ENCODE peak calls at places on chromosomes 13 and 19, in eight cellular contexts. G is ELR, W is cardiac fibroblast, U is mucosa of descending colon, K is endodermal cell, B is nephron progenitor cell, H is fibroblast of pulmonary artery, R is mesenchymal stem cell. Z is an unnamed sample.

GRCh38 chr13:51453959-51454703 is 1.3 kb upstream of the INTS6 start:
- DNase-seq in G (peak), W (no peak), U (peak), K (peak), B (peak), H (peak), R (peak), Z (no peak)

GRCh38 chr13:98447881-98448641 is 128.8 kb downstream of the STK24 start:
- DNase-seq in G (peak), W (peak), U (no peak), K (peak), B (peak), H (no peak), R (peak), Z (no peak)

GRCh38 chr13:68168448-68168847 is 938.3 kb upstream of the PCDH9 start:
- DNase-seq in G (no peak), W (peak), U (no peak), K (no peak), B (no peak), H (peak), R (no peak), Z (no peak)

GRCh38 chr19:48543121-48543710 is 8.8 kb upstream of the SULT2B1 start:
- DNase-seq in G (peak), W (peak), U (peak), K (peak), B (no peak), H (peak), R (peak), Z (peak)

GRCh38 chr19:56301152-56301551 is 13.5 kb downstream of the ZSCAN5A start:
- DNase-seq in G (peak), W (peak), U (no peak), K (no peak), B (no peak), H (peak), R (peak), Z (no peak)

GRCh38 chr13:26011996-26012688 is 39.7 kb downstream of the SHISA2 start:
- DNase-seq in G (no peak), W (peak), U (peak), K (no peak), B (no peak), H (peak), R (no peak), Z (no peak)

GRCh38 chr13:45696610-45697226 is 5.4 kb upstream of the CBY2 start:
- DNase-seq in G (no peak), W (no peak), U (no peak), K (no peak), B (no peak), H (peak), R (no peak), Z (no peak)

GRCh38 chr13:35699181-35699580 is 222.7 kb upstream of the MAB21L1 start:
- DNase-seq in G (peak), W (peak), U (no peak), K (no peak), B (no peak), H (no peak), R (no peak), Z (peak)

GRCh38 chr13:29106651-29107050 is 286.5 kb downstream of the MTUS2 start:
- DNase-seq in G (peak), W (no peak), U (no peak), K (no peak), B (no peak), H (no peak), R (no peak), Z (no peak)

GRCh38 chr19:34254552-34255432 is at the start of gene GARRE1:
- DNase-seq in G (peak), W (peak), U (peak), K (peak), B (peak), H (peak), R (no peak), Z (no peak)

GRCh38 chr13:108656742-108657141 is 27.3 kb downstream of the MYO16 start:
- DNase-seq in G (no peak), W (no peak), U (no peak), K (no peak), B (no peak), H (no peak), R (no peak), Z (no peak)

GRCh38 chr19:30097746-30098280 is 155.8 kb downstream of the URI1 start:
- DNase-seq in G (no peak), W (no peak), U (no peak), K (no peak), B (no peak), H (no peak), R (no peak), Z (no peak)

GRCh38 chr13:50213526-50213925 is 198.3 kb downstream of the KCNRG start:
- DNase-seq in G (no peak), W (no peak), U (no peak), K (no peak), B (no peak), H (no peak), R (no peak), Z (no peak)

GRCh38 chr13:44116562-44117315 is 237.0 kb downstream of the LACC1 start:
- DNase-seq in G (peak), W (peak), U (no peak), K (peak), B (no peak), H (peak), R (peak), Z (no peak)

GRCh38 chr19:46728693-46729339 is 11.9 kb upstream of the PRKD2 start:
- DNase-seq in G (peak), W (peak), U (peak), K (peak), B (peak), H (peak), R (peak), Z (peak)

GRCh38 chr13:84553252-84553651 is 671.0 kb upstream of the SLITRK1 start:
- DNase-seq in G (peak), W (no peak), U (no peak), K (no peak), B (no peak), H (peak), R (no peak), Z (no peak)

GRCh38 chr13:100394005-100394695 is 194.4 kb downstream of the GGACT start:
- DNase-seq in G (peak), W (peak), U (no peak), K (no peak), B (no peak), H (peak), R (peak), Z (peak)

GRCh38 chr19:4302238-4302630 is at the start of gene TMIGD2:
- DNase-seq in G (no peak), W (no peak), U (no peak), K (no peak), B (no peak), H (no peak), R (no peak), Z (no peak)

GRCh38 chr19:58386166-58386575 is 898 bp upstream of the RPS5 start:
- DNase-seq in G (no peak), W (no peak), U (no peak), K (no peak), B (no peak), H (no peak), R (no peak), Z (no peak)

GRCh38 chr13:64912141-64912540 is 2318.0 kb downstream of the PCDH9 start:
- DNase-seq in G (peak), W (peak), U (no peak), K (no peak), B (no peak), H (peak), R (peak), Z (peak)

GRCh38 chr19:40601061-40601973 is at the start of gene LTBP4:
- DNase-seq in G (peak), W (peak), U (peak), K (peak), B (peak), H (no peak), R (peak), Z (no peak)

GRCh38 chr19:1416014-1416841 is 8.8 kb downstream of the DAZAP1 start:
- DNase-seq in G (no peak), W (no peak), U (no peak), K (no peak), B (no peak), H (peak), R (peak), Z (peak)

GRCh38 chr19:38878575-38879399 is 712 bp upstream of the RINL start:
- DNase-seq in G (no peak), W (no peak), U (no peak), K (no peak), B (no peak), H (no peak), R (no peak), Z (no peak)

GRCh38 chr13:20492641-20493040 is 33.0 kb downstream of the CRYL1 start:
- DNase-seq in G (peak), W (peak), U (no peak), K (peak), B (peak), H (peak), R (peak), Z (peak)

GRCh38 chr19:32767951-32768679 is 48.5 kb downstream of the TDRD12 start:
- DNase-seq in G (no peak), W (no peak), U (no peak), K (no peak), B (no peak), H (no peak), R (no peak), Z (no peak)

GRCh38 chr13:109436841-109437240 is 349.5 kb downstream of the IRS2 start:
- DNase-seq in G (no peak), W (no peak), U (no peak), K (no peak), B (no peak), H (no peak), R (no peak), Z (no peak)

GRCh38 chr19:52689804-52690394 is 44.9 kb downstream of the ZNF611 start:
- DNase-seq in G (peak), W (no peak), U (peak), K (peak), B (peak), H (no peak), R (no peak), Z (no peak)

Z was measured in brain microvascular endothelial cell.